ENCODE peak calls at places on chromosomes 13 and 19, in five cellular contexts. E, S, Y, K and L are unnamed samples.

GRCh38 chr19:15161028-15161984 is 39.5 kb downstream of the NOTCH3 start:
- DNase-seq in K (no peak), Y (no peak), E (no peak), S (no peak), L (peak)

GRCh38 chr19:41362143-41362847 is 1.7 kb downstream of the B9D2 start:
- DNase-seq in Y (no peak), K (no peak), S (no peak), E (no peak), L (no peak)

GRCh38 chr19:35718345-35719041 is 690 bp downstream of the KMT2B start:
- DNase-seq in K (peak), E (no peak), Y (peak), S (peak), L (peak)

GRCh38 chr19:47283405-47284059 is 8.8 kb downstream of the INAFM1 start:
- DNase-seq in K (no peak), Y (no peak), S (no peak), E (no peak), L (no peak)

GRCh38 chr13:113547248-113547971 is 37.1 kb upstream of the TFDP1 start:
- DNase-seq in K (no peak), Y (no peak), E (peak), S (no peak), L (no peak)

GRCh38 chr13:112877066-112877465 is 91.9 kb upstream of the MCF2L start:
- DNase-seq in K (no peak), S (no peak), Y (no peak), E (no peak), L (no peak)

GRCh38 chr13:48731957-48732569 is 78.3 kb downstream of the CYSLTR2 start:
- DNase-seq in K (peak), E (no peak), Y (peak), S (peak), L (peak)

GRCh38 chr13:96091164-96091931 is 1.4 kb downstream of the HS6ST3 start:
- DNase-seq in K (no peak), S (no peak), E (no peak), Y (no peak), L (peak)

GRCh38 chr19:54791476-54791875 is 11.9 kb upstream of the KIR2DL4 start:
- DNase-seq in K (no peak), E (no peak), Y (no peak), S (no peak), L (no peak)

GRCh38 chr19:50669319-50670101 is 20.3 kb downstream of the C19orf81 start:
- DNase-seq in S (no peak), Y (peak), K (no peak), E (peak), L (peak)

GRCh38 chr19:19591133-19591825 is 27.2 kb downstream of the PBX4 start:
- DNase-seq in K (peak), E (peak), S (peak), Y (peak), L (peak)

GRCh38 chr19:48064509-48064908 is 20.6 kb upstream of the CABP5 start:
- DNase-seq in K (no peak), S (no peak), Y (no peak), E (no peak), L (no peak)